ENCODE peak calls at places on chromosomes 12 and 14, in four cellular contexts. L is spleen, A is A549, Y is hepatocyte. T is an unnamed sample.

GRCh38 chr12:119334459-119335170 is at the start of gene CCDC60:
- DNase-seq in L (no peak), A (no peak), Y (peak; percentile 83), T (peak; percentile 50)

GRCh38 chr14:63598821-63599220 is 42.9 kb downstream of the WDR89 start:
- DNase-seq in L (no peak), A (no peak), Y (no peak), T (no peak)

GRCh38 chr14:56905282-56905681 is 95.0 kb upstream of the OTX2 start:
- DNase-seq in L (no peak), A (no peak), Y (no peak), T (no peak)

GRCh38 chr14:96182546-96182945 is 22.1 kb upstream of the BDKRB2 start:
- DNase-seq in L (no peak), A (no peak), Y (no peak), T (no peak)

GRCh38 chr12:112153181-112153899 is 28.0 kb downstream of the TRAFD1 start:
- DNase-seq in L (no peak), A (no peak), Y (no peak), T (no peak)

GRCh38 chr14:102699416-102700110 is 77.7 kb upstream of the TRAF3 start:
- DNase-seq in L (no peak), A (no peak), Y (no peak), T (no peak)

GRCh38 chr12:13144266-13144828 is 40.9 kb upstream of the GSG1 start:
- DNase-seq in L (no peak), A (no peak), Y (no peak), T (no peak)

GRCh38 chr12:89556976-89557375 is 31.1 kb upstream of the POC1B start:
- DNase-seq in L (no peak), A (no peak), Y (no peak), T (no peak)

GRCh38 chr14:66369157-66369706 is 116.9 kb upstream of the CCDC196 start:
- DNase-seq in L (no peak), A (no peak), Y (peak; percentile 41), T (no peak)

GRCh38 chr12:106276032-106276728 is 26.4 kb upstream of the TCP11L2 start:
- DNase-seq in L (no peak), A (no peak), Y (no peak), T (no peak)

GRCh38 chr12:19970116-19970515 is 398.2 kb upstream of the PDE3A start:
- DNase-seq in L (no peak), A (no peak), Y (no peak), T (no peak)

GRCh38 chr12:95633049-95633545 is 81.8 kb upstream of the USP44 start:
- DNase-seq in L (no peak), A (peak; percentile 99), Y (peak; percentile 42), T (peak; percentile 51)

GRCh38 chr14:67911506-67911905 is 91.9 kb downstream of the RAD51B start:
- DNase-seq in L (no peak), A (no peak), Y (no peak), T (no peak)

GRCh38 chr14:36843410-36843809 is 181.8 kb downstream of the PAX9 start:
- DNase-seq in L (no peak), A (no peak), Y (no peak), T (no peak)

GRCh38 chr12:49549735-49550710 is 11.2 kb downstream of the KCNH3 start:
- DNase-seq in L (no peak), A (no peak), Y (no peak), T (no peak)

GRCh38 chr12:2094597-2094996 is 41.8 kb downstream of the CACNA1C start:
- DNase-seq in L (no peak), A (no peak), Y (no peak), T (no peak)

GRCh38 chr12:83102499-83102898 is 415.8 kb downstream of the TMTC2 start:
- DNase-seq in L (no peak), A (no peak), Y (no peak), T (no peak)

GRCh38 chr14:31137214-31137889 is 70.2 kb downstream of the HECTD1 start:
- DNase-seq in L (no peak), A (peak; percentile 56), Y (no peak), T (no peak)

GRCh38 chr12:126107659-126108058 is 1042.4 kb downstream of the AACS start:
- DNase-seq in L (no peak), A (no peak), Y (no peak), T (no peak)

GRCh38 chr14:99234982-99235491 is 37.0 kb downstream of the BCL11B start:
- DNase-seq in L (no peak), A (no peak), Y (peak; percentile 70), T (no peak)

GRCh38 chr12:110530511-110530910 is 28.4 kb downstream of the RAD9B start:
- DNase-seq in L (no peak), A (no peak), Y (no peak), T (no peak)

GRCh38 chr14:65103150-65103760 is 938 bp upstream of the MAX start:
- DNase-seq in L (peak; percentile 84), A (peak; percentile 58), Y (peak; percentile 29), T (no peak)

GRCh38 chr14:106039400-106039799 is 513.0 kb downstream of the TMEM121 start:
- DNase-seq in L (no peak), A (peak; percentile 43), Y (no peak), T (peak; percentile 65)

GRCh38 chr12:123950476-123951169 is 22.0 kb downstream of the CCDC92 start:
- DNase-seq in L (no peak), A (no peak), Y (no peak), T (no peak)

GRCh38 chr14:88129306-88130056 is 124.5 kb downstream of the GPR65 start:
- DNase-seq in L (no peak), A (peak; percentile 32), Y (peak; percentile 36), T (no peak)
- H3K4me1 ChIP-seq in L (peaks cover 3% of the 10 kb centered on the region), A (peaks cover 3% of the 10 kb centered on the region), Y (no peaks in the 10 kb centered on the region), T (peaks cover 9% of the 10 kb centered on the region)

DNA sequence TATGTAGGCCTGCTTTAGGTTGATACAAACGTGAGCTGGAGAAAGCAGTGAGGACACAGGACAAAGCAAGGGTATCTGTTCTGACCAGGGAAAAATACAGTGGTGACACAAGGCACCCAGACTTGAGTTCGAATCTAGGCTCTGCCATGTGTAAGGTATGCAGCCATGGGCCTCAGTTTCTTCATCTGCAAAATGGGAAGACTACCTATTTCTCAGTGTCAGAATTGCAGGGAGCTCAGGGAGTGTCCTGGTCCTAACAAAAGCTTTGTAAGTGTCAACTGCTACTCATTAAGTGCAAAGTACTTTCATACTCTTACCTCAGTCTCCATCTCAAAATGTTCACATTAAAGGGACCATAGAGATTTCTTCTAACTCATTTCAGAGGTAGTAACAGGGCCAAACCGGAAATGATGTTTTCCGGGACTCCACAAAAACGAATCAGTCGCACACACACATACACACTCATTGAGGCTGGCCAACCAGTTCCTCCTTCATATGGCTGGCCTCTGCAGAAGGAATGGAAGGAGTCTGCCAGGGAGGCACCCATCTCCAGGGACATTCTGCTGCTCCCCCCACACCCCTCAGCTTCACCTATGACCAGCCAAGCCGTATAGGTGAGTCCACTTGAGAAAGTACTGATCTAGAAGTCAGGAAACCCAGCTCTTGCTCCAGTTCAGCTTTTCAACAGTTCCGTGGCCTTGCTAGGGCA is 7.8 kb downstream of the CTDSP2 start:
- DNase-seq in L (no peak), A (no peak), Y (no peak), T (no peak)
- H3K4me1 ChIP-seq in L (peaks cover 100% of the 10 kb centered on the region), A (peaks cover 56% of the 10 kb centered on the region), Y (peaks cover 95% of the 10 kb centered on the region), T (peaks cover 100% of the 10 kb centered on the region)

GRCh38 chr14:69269381-69269780 is 9.4 kb downstream of the GALNT16 start:
- DNase-seq in L (no peak), A (no peak), Y (no peak), T (no peak)
- H3K4me1 ChIP-seq in L (no peaks in the 10 kb centered on the region), A (no peaks in the 10 kb centered on the region), Y (no peaks in the 10 kb centered on the region), T (no peaks in the 10 kb centered on the region)

GRCh38 chr14:94547726-94548125 is 13.5 kb upstream of the SERPINA4 start:
- DNase-seq in L (no peak), A (no peak), Y (no peak), T (no peak)

GRCh38 chr14:94548131-94548998 is 12.9 kb upstream of the SERPINA4 start:
- DNase-seq in L (no peak), A (no peak), Y (no peak), T (no peak)

GRCh38 chr14:94545131-94545841 is 16.0 kb upstream of the SERPINA4 start:
- DNase-seq in L (no peak), A (no peak), Y (no peak), T (no peak)

GRCh38 chr14:94548999-94549985 is 11.9 kb upstream of the SERPINA4 start:
- DNase-seq in L (peak; percentile 83), A (peak; percentile 62), Y (peak; percentile 70), T (peak; percentile 70)

DNA sequence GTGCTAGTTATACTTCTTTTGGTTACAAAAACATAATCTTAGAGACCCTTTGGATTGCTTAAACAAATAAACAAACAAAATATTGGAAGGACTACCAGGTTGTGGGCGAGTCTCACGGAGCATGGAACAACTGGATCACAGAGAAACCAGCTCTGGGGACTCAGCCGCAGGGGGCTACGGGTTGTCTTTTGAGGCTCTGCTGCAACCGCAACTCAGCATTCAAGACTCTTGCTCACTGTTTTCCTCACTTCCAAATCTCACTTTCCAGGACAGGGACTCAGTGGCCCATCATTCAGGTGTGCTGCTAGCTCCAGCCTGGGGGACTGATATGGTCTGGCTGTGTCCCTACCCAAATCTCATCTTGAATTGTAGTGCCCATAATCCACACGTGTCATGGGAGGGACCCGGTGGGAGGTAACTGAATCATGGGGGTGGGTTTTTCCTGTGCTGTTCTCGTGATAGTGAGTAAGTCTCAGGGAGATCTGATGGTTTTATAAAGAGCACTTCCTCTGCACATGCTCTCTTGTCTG is 14.0 kb upstream of the SERPINA4 start:
- DNase-seq in L (no peak), A (no peak), Y (no peak), T (no peak)
- H3K4me1 ChIP-seq in L (no peaks in the 10 kb centered on the region), A (no peaks in the 10 kb centered on the region), Y (no peaks in the 10 kb centered on the region), T (no peaks in the 10 kb centered on the region)

GRCh38 chr12:117100851-117101673 is 1.8 kb upstream of the TESC start:
- DNase-seq in L (no peak), A (peak; percentile 54), Y (no peak), T (no peak)
- H3K4me1 ChIP-seq in L (peaks cover 24% of the 10 kb centered on the region), A (peaks cover 26% of the 10 kb centered on the region), Y (peaks cover 9% of the 10 kb centered on the region), T (peaks cover 15% of the 10 kb centered on the region)

GRCh38 chr14:77066555-77067172 is 31.4 kb upstream of the CIPC start:
- DNase-seq in L (no peak), A (no peak), Y (no peak), T (no peak)

GRCh38 chr14:77067632-77068514 is 30.2 kb upstream of the CIPC start:
- DNase-seq in L (peak; percentile 86), A (peak; percentile 79), Y (peak; percentile 86), T (peak; percentile 76)

GRCh38 chr14:77071938-77072388 is 26.1 kb upstream of the CIPC start:
- DNase-seq in L (no peak), A (no peak), Y (no peak), T (no peak)

GRCh38 chr14:77068515-77069200 is 29.4 kb upstream of the CIPC start:
- DNase-seq in L (no peak), A (no peak), Y (no peak), T (no peak)

GRCh38 chr14:77069551-77069950 is 28.5 kb upstream of the CIPC start:
- DNase-seq in L (no peak), A (no peak), Y (no peak), T (no peak)
- H3K4me1 ChIP-seq in L (peaks cover 27% of the 10 kb centered on the region), A (peaks cover 35% of the 10 kb centered on the region), Y (no peaks in the 10 kb centered on the region), T (peaks cover 31% of the 10 kb centered on the region)